ENCODE peak calls at places on chromosomes 1 and 21, in five cellular contexts. Z, M, W, K and R are unnamed samples.

GRCh38 chr1:116154536-116154935 is 43.3 kb downstream of the MAB21L3 start:
- DNase-seq in W (no peak), K (no peak), M (no peak), Z (no peak), R (no peak)

GRCh38 chr21:40575983-40576382 is 271.0 kb downstream of the DSCAM start:
- DNase-seq in K (no peak), M (no peak), Z (no peak), W (no peak), R (no peak)

GRCh38 chr1:7355646-7356045 is 415.4 kb upstream of the VAMP3 start:
- DNase-seq in Z (no peak), K (no peak), W (no peak), M (no peak), R (no peak)

GRCh38 chr1:53414632-53415031 is 44.6 kb upstream of the DMRTB1 start:
- DNase-seq in M (no peak), K (no peak), Z (no peak), W (no peak), R (no peak)

GRCh38 chr1:81305997-81306452 is 494.7 kb upstream of the ADGRL2 start:
- DNase-seq in Z (peak), K (no peak), M (no peak), W (peak), R (no peak)

GRCh38 chr1:204051258-204051657 is 21.7 kb upstream of the SOX13 start:
- DNase-seq in K (no peak), Z (no peak), M (no peak), W (no peak), R (no peak)

GRCh38 chr1:53625049-53625448 is 113.9 kb downstream of the GLIS1 start:
- DNase-seq in W (no peak), M (no peak), Z (no peak), K (no peak), R (no peak)

GRCh38 chr1:232982238-232982944 is 32.0 kb downstream of the NTPCR start:
- DNase-seq in M (no peak), W (no peak), Z (no peak), K (no peak), R (no peak)

GRCh38 chr1:106954830-106955229 is 101.6 kb upstream of the PRMT6 start:
- DNase-seq in K (no peak), Z (no peak), M (no peak), W (no peak), R (no peak)

GRCh38 chr21:20790113-20790512 is 208.1 kb upstream of the NCAM2 start:
- DNase-seq in K (no peak), M (no peak), Z (no peak), W (no peak), R (no peak)

GRCh38 chr1:9317591-9318331 is 25.1 kb downstream of the SPSB1 start:
- DNase-seq in W (peak), Z (peak), M (no peak), K (no peak), R (no peak)

GRCh38 chr1:244322791-244323521 is 128.8 kb downstream of the ADSS2 start:
- DNase-seq in Z (peak), K (no peak), W (no peak), M (peak), R (peak)

GRCh38 chr1:966603-967295 is 467 bp downstream of the PLEKHN1 start:
- DNase-seq in K (no peak), M (peak), Z (peak), W (no peak), R (peak)

GRCh38 chr21:24590261-24590660 is 1017.0 kb downstream of the MRPL39 start:
- DNase-seq in K (no peak), Z (no peak), W (peak), M (no peak), R (no peak)

GRCh38 chr1:179303173-179303572 is 9.6 kb downstream of the SOAT1 start:
- DNase-seq in M (no peak), K (no peak), Z (no peak), W (peak), R (no peak)

GRCh38 chr1:210647406-210648333 is 319.0 kb downstream of the HHAT start:
- DNase-seq in M (no peak), W (no peak), Z (no peak), K (no peak), R (no peak)

GRCh38 chr1:179612361-179612760 is 20.7 kb downstream of the TDRD5 start:
- DNase-seq in K (no peak), Z (no peak), M (no peak), W (no peak), R (no peak)

GRCh38 chr1:8328271-8328670 is 10.4 kb downstream of the SLC45A1 start:
- DNase-seq in M (no peak), K (no peak), W (no peak), Z (no peak), R (no peak)

GRCh38 chr1:54263601-54264226 is 63.7 kb downstream of the MRPL37 start:
- DNase-seq in K (no peak), Z (no peak), W (no peak), M (no peak), R (no peak)

GRCh38 chr1:18452550-18452949 is 28.2 kb upstream of the KLHDC7A start:
- DNase-seq in Z (no peak), M (no peak), W (peak), K (no peak), R (peak)

GRCh38 chr1:193009501-193009900 is 49.7 kb downstream of the UCHL5 start:
- DNase-seq in M (no peak), Z (no peak), K (no peak), W (no peak), R (no peak)

GRCh38 chr1:10734900-10735602 is 61.4 kb downstream of the CASZ1 start:
- DNase-seq in W (peak), M (no peak), Z (no peak), K (peak), R (no peak)

GRCh38 chr21:46008893-46009635 is 27.5 kb downstream of the COL6A1 start:
- DNase-seq in W (no peak), Z (no peak), K (no peak), M (peak), R (no peak)

GRCh38 chr1:110210604-110211502 is 739 bp downstream of the KCNC4 start:
- DNase-seq in M (peak), K (peak), W (peak), Z (no peak), R (peak)

GRCh38 chr1:36297062-36297461 is 9.1 kb upstream of the SH3D21 start:
- DNase-seq in W (no peak), M (no peak), K (no peak), Z (peak), R (no peak)

GRCh38 chr1:112092656-112093371 is 103.3 kb upstream of the KCND3 start:
- DNase-seq in W (no peak), M (no peak), K (no peak), Z (no peak), R (no peak)